ENCODE peak calls at places on chromosome 16, in nine cellular contexts. One of them, this sample, is unnamed. For H3K36me3, the result is how much of the 10 kb centered on the place peaks cover.

GRCh38 chr16:51003850-51004566 is 147.1 kb downstream of the SALL1 start:
- DNase-seq in endothelial cell of umbilical vein: no peak
- DNase-seq in GM23248: no peak
- DNase-seq in keratinocyte: no peak
- DNase-seq in SK-N-SH: no peak
- DNase-seq in neural progenitor cell: no peak
- DNase-seq in mammary epithelial cell: no peak
- DNase-seq in fibroblast of lung: no peak
- DNase-seq in OCI-LY7: no peak
- DNase-seq in this sample: no peak

GRCh38 chr16:78278047-78278446 is 178.6 kb downstream of the WWOX start:
- DNase-seq in endothelial cell of umbilical vein: no peak
- DNase-seq in fibroblast of lung: no peak
- DNase-seq in keratinocyte: no peak
- DNase-seq in mammary epithelial cell: no peak
- DNase-seq in neural progenitor cell: no peak
- DNase-seq in GM23248: no peak
- DNase-seq in OCI-LY7: no peak
- DNase-seq in SK-N-SH: no peak
- DNase-seq in this sample: no peak

GRCh38 chr16:69443809-69444611 is 19.6 kb downstream of the CYB5B start:
- DNase-seq in mammary epithelial cell: peak
- DNase-seq in SK-N-SH: peak
- DNase-seq in endothelial cell of umbilical vein: peak
- DNase-seq in GM23248: peak
- DNase-seq in neural progenitor cell: no peak
- DNase-seq in fibroblast of lung: peak
- DNase-seq in OCI-LY7: no peak
- DNase-seq in keratinocyte: no peak
- DNase-seq in this sample: no peak

GRCh38 chr16:22771551-22771950 is 42.4 kb upstream of the HS3ST2 start:
- DNase-seq in SK-N-SH: no peak
- DNase-seq in neural progenitor cell: no peak
- DNase-seq in fibroblast of lung: no peak
- DNase-seq in keratinocyte: no peak
- DNase-seq in OCI-LY7: no peak
- DNase-seq in endothelial cell of umbilical vein: no peak
- DNase-seq in GM23248: no peak
- DNase-seq in mammary epithelial cell: no peak
- DNase-seq in this sample: no peak

GRCh38 chr16:75097941-75098897 is 18.4 kb downstream of the LDHD start:
- DNase-seq in keratinocyte: no peak
- DNase-seq in endothelial cell of umbilical vein: no peak
- DNase-seq in mammary epithelial cell: no peak
- DNase-seq in OCI-LY7: no peak
- DNase-seq in GM23248: no peak
- DNase-seq in neural progenitor cell: no peak
- DNase-seq in fibroblast of lung: no peak
- DNase-seq in SK-N-SH: no peak
- DNase-seq in this sample: peak

GRCh38 chr16:60755907-60756306 is 1280.3 kb downstream of the CDH8 start:
- DNase-seq in keratinocyte: no peak
- DNase-seq in neural progenitor cell: no peak
- DNase-seq in OCI-LY7: no peak
- DNase-seq in mammary epithelial cell: peak
- DNase-seq in fibroblast of lung: no peak
- DNase-seq in endothelial cell of umbilical vein: no peak
- DNase-seq in GM23248: no peak
- DNase-seq in SK-N-SH: no peak
- DNase-seq in this sample: no peak

GRCh38 chr16:82639666-82640336 is 13.0 kb downstream of the CDH13 start:
- DNase-seq in keratinocyte: no peak
- DNase-seq in neural progenitor cell: peak
- DNase-seq in endothelial cell of umbilical vein: peak
- DNase-seq in fibroblast of lung: peak
- DNase-seq in OCI-LY7: peak
- DNase-seq in SK-N-SH: peak
- DNase-seq in mammary epithelial cell: peak
- DNase-seq in GM23248: peak
- DNase-seq in this sample: no peak

GRCh38 chr16:87263418-87264052 is 53.7 kb downstream of the C16orf95 start:
- DNase-seq in SK-N-SH: no peak
- DNase-seq in OCI-LY7: no peak
- DNase-seq in mammary epithelial cell: no peak
- DNase-seq in keratinocyte: no peak
- DNase-seq in GM23248: peak
- DNase-seq in endothelial cell of umbilical vein: no peak
- DNase-seq in neural progenitor cell: no peak
- DNase-seq in fibroblast of lung: no peak
- DNase-seq in this sample: peak

DNA sequence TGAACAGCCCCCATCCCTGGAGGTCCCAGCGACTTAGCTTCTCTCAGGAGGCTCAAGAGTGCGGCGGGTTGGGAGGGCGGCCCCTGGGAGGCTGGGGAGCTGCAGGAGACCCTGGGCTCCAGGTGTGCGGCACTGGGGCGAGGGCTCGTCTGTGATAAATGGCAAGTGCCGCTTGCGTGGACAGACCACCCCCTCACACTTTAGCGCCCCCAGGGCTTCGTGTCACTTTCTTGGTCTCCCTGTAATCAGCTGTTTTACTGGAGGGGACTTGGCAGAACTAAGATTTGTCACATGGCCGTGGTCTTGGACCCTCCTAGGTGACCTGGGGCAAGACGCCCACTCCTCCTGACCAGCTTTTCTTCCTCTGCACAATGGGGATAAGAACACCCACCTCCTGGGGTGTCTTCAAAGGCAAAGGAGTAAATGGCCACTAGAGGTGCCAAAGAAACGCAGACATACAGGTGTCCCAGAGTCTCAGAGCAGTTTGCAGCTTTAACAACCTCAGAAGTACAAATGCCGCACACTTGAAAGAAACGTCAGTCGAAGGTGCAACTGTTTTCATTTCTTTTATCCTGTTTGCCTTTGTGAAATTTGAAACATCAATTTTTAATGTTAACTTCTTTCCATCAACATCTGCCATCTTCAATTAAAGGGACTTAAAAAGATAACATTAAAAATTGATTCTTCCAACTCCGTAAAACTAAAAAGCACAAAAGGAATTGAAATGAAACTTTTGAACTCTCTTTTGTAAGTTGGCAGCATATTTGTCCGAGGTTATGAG is 946 bp downstream of the OSGIN1 start:
- DNase-seq in GM23248: peak
- DNase-seq in SK-N-SH: no peak
- DNase-seq in keratinocyte: peak
- DNase-seq in endothelial cell of umbilical vein: peak
- DNase-seq in fibroblast of lung: peak
- DNase-seq in OCI-LY7: peak
- DNase-seq in neural progenitor cell: peak
- DNase-seq in mammary epithelial cell: peak
- DNase-seq in this sample: peak
- H2AFZ ChIP-seq in GM23248: peak
- H2AFZ ChIP-seq in SK-N-SH: peak
- H2AFZ ChIP-seq in keratinocyte: peak
- H2AFZ ChIP-seq in endothelial cell of umbilical vein: no peak
- H2AFZ ChIP-seq in fibroblast of lung: no peak
- H2AFZ ChIP-seq in OCI-LY7: no peak
- H2AFZ ChIP-seq in neural progenitor cell: no peak
- H2AFZ ChIP-seq in mammary epithelial cell: peak
- H2AFZ ChIP-seq in this sample: peak

GRCh38 chr16:30724641-30725464 is 23.4 kb upstream of the PHKG2 start:
- DNase-seq in mammary epithelial cell: no peak
- DNase-seq in endothelial cell of umbilical vein: no peak
- DNase-seq in GM23248: no peak
- DNase-seq in neural progenitor cell: no peak
- DNase-seq in fibroblast of lung: no peak
- DNase-seq in keratinocyte: no peak
- DNase-seq in OCI-LY7: no peak
- DNase-seq in SK-N-SH: no peak
- DNase-seq in this sample: no peak

GRCh38 chr16:30722916-30723315 is 23.9 kb downstream of the SRCAP start:
- DNase-seq in OCI-LY7: no peak
- DNase-seq in keratinocyte: no peak
- DNase-seq in SK-N-SH: no peak
- DNase-seq in mammary epithelial cell: no peak
- DNase-seq in fibroblast of lung: no peak
- DNase-seq in GM23248: no peak
- DNase-seq in neural progenitor cell: no peak
- DNase-seq in endothelial cell of umbilical vein: no peak
- DNase-seq in this sample: no peak

GRCh38 chr16:30725465-30725792 is 22.8 kb upstream of the PHKG2 start:
- DNase-seq in OCI-LY7: no peak
- DNase-seq in neural progenitor cell: no peak
- DNase-seq in keratinocyte: no peak
- DNase-seq in endothelial cell of umbilical vein: no peak
- DNase-seq in GM23248: no peak
- DNase-seq in fibroblast of lung: no peak
- DNase-seq in mammary epithelial cell: no peak
- DNase-seq in SK-N-SH: no peak
- DNase-seq in this sample: no peak

GRCh38 chr16:30722443-30722842 is 23.5 kb downstream of the SRCAP start:
- DNase-seq in neural progenitor cell: no peak
- DNase-seq in fibroblast of lung: no peak
- DNase-seq in GM23248: no peak
- DNase-seq in mammary epithelial cell: no peak
- DNase-seq in keratinocyte: no peak
- DNase-seq in endothelial cell of umbilical vein: no peak
- DNase-seq in OCI-LY7: no peak
- DNase-seq in SK-N-SH: peak
- DNase-seq in this sample: no peak

GRCh38 chr16:30723725-30724355 is 24.4 kb upstream of the PHKG2 start:
- DNase-seq in OCI-LY7: no peak
- DNase-seq in endothelial cell of umbilical vein: no peak
- DNase-seq in SK-N-SH: no peak
- DNase-seq in mammary epithelial cell: no peak
- DNase-seq in keratinocyte: no peak
- DNase-seq in neural progenitor cell: no peak
- DNase-seq in GM23248: no peak
- DNase-seq in fibroblast of lung: no peak
- DNase-seq in this sample: no peak
- H3K36me3 ChIP-seq in OCI-LY7: half or more
- H3K36me3 ChIP-seq in endothelial cell of umbilical vein: half or more
- H3K36me3 ChIP-seq in SK-N-SH: half or more
- H3K36me3 ChIP-seq in mammary epithelial cell: half or more
- H3K36me3 ChIP-seq in keratinocyte: half or more
- H3K36me3 ChIP-seq in neural progenitor cell: under half
- H3K36me3 ChIP-seq in GM23248: half or more
- H3K36me3 ChIP-seq in fibroblast of lung: under half
- H3K36me3 ChIP-seq in this sample: half or more

GRCh38 chr16:90078594-90078895 is 1.4 kb upstream of the PRDM7 start:
- DNase-seq in GM23248: no peak
- DNase-seq in endothelial cell of umbilical vein: no peak
- DNase-seq in mammary epithelial cell: no peak
- DNase-seq in OCI-LY7: no peak
- DNase-seq in neural progenitor cell: no peak
- DNase-seq in fibroblast of lung: no peak
- DNase-seq in SK-N-SH: no peak
- DNase-seq in keratinocyte: no peak
- DNase-seq in this sample: no peak

GRCh38 chr16:90077757-90078593 is 844 bp upstream of the PRDM7 start:
- DNase-seq in mammary epithelial cell: no peak
- DNase-seq in neural progenitor cell: peak
- DNase-seq in keratinocyte: no peak
- DNase-seq in fibroblast of lung: peak
- DNase-seq in endothelial cell of umbilical vein: peak
- DNase-seq in OCI-LY7: peak
- DNase-seq in SK-N-SH: peak
- DNase-seq in GM23248: peak
- DNase-seq in this sample: no peak

GRCh38 chr16:90084215-90084614 is 7.1 kb upstream of the PRDM7 start:
- DNase-seq in OCI-LY7: no peak
- DNase-seq in mammary epithelial cell: peak
- DNase-seq in neural progenitor cell: no peak
- DNase-seq in keratinocyte: no peak
- DNase-seq in endothelial cell of umbilical vein: no peak
- DNase-seq in GM23248: no peak
- DNase-seq in fibroblast of lung: no peak
- DNase-seq in SK-N-SH: no peak
- DNase-seq in this sample: no peak

GRCh38 chr16:90083139-90083538 is 6.0 kb upstream of the PRDM7 start:
- DNase-seq in mammary epithelial cell: no peak
- DNase-seq in GM23248: no peak
- DNase-seq in fibroblast of lung: no peak
- DNase-seq in SK-N-SH: no peak
- DNase-seq in OCI-LY7: no peak
- DNase-seq in neural progenitor cell: no peak
- DNase-seq in endothelial cell of umbilical vein: no peak
- DNase-seq in keratinocyte: no peak
- DNase-seq in this sample: no peak

DNA sequence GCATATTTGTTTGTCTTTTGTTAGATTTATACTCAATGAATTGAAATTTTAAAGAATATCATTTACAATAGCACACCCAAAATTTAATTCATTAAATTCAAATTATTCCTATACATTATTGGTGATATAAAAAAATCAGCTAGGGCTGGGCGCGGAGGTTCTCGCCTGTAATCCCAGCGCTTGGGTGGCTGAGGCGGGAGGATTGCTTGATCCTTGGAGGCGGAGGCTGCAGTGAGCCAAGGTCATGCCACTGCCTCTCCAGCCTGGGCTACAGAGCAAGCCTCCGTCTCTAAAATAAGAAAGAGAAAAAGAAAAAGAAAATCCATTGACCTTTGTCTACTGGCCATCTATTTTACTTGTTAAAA is 4.5 kb upstream of the PRDM7 start:
- DNase-seq in OCI-LY7: no peak
- DNase-seq in endothelial cell of umbilical vein: no peak
- DNase-seq in neural progenitor cell: peak
- DNase-seq in mammary epithelial cell: no peak
- DNase-seq in SK-N-SH: no peak
- DNase-seq in fibroblast of lung: no peak
- DNase-seq in keratinocyte: no peak
- DNase-seq in GM23248: peak
- DNase-seq in this sample: no peak
- H2AFZ ChIP-seq in OCI-LY7: no peak
- H2AFZ ChIP-seq in endothelial cell of umbilical vein: no peak
- H2AFZ ChIP-seq in neural progenitor cell: no peak
- H2AFZ ChIP-seq in mammary epithelial cell: no peak
- H2AFZ ChIP-seq in SK-N-SH: no peak
- H2AFZ ChIP-seq in fibroblast of lung: no peak
- H2AFZ ChIP-seq in keratinocyte: no peak
- H2AFZ ChIP-seq in GM23248: peak
- H2AFZ ChIP-seq in this sample: peak

DNA sequence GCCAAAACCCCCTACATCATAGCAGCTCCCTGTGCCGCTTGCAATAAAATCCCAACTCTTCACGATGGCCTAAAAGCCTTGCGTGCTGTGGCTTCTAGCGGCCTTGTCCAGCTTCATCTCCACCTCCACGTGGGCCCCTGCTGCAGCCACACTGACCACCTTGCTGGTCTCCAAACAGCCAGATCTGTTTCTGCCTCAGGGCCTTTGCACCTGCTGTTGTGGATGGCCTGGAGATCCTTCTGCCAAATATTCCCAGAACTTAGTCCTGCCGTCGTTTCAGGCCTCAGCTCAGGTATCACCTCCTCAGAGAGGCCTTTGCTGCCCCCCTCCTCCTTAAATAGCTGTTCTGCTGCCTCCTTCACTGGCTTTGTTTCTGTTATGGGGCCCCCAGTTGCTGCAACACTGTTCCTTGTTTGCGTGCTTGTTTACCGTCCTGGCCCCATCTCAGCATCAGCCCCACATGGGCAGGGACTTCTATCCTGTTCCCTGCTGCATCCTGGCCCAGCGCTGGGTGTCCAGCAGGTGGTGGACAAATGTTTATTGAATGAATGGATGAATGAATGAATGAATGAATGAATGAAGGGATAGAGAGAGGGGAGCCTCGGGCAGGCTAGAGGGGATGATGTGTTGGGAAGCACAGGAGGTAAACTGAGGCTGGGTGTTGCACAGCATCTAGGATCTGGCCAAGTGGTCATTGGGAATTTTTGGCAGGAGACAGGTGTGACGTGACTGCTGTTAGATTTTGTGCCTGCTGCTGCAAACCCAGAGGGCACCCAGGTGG is 171.0 kb upstream of the GSE1 start:
- DNase-seq in OCI-LY7: no peak
- DNase-seq in GM23248: no peak
- DNase-seq in fibroblast of lung: no peak
- DNase-seq in keratinocyte: no peak
- DNase-seq in endothelial cell of umbilical vein: no peak
- DNase-seq in SK-N-SH: no peak
- DNase-seq in neural progenitor cell: no peak
- DNase-seq in mammary epithelial cell: no peak
- DNase-seq in this sample: no peak
- H3K36me3 ChIP-seq in OCI-LY7: under half
- H3K36me3 ChIP-seq in GM23248: under half
- H3K36me3 ChIP-seq in fibroblast of lung: under half
- H3K36me3 ChIP-seq in keratinocyte: under half
- H3K36me3 ChIP-seq in endothelial cell of umbilical vein: under half
- H3K36me3 ChIP-seq in SK-N-SH: under half
- H3K36me3 ChIP-seq in neural progenitor cell: under half
- H3K36me3 ChIP-seq in mammary epithelial cell: under half
- H3K36me3 ChIP-seq in this sample: under half

This sample was measured in PC-9.